ENCODE peak calls at places on chromosomes 11 and 22, in ten cellular contexts. D is tibial nerve, Y is AG04450, O is endothelial cell, Q is pancreas, U is PC-3, Z is heart left ventricle, X is colonic mucosa, M is thyroid gland, F is stomach. P is an unnamed sample.

GRCh38 chr11:7582338-7582985 is 68.7 kb downstream of the PPFIBP2 start:
- DNase-seq in D (no peak), Y (no peak), O (no peak), Q (no peak), U (no peak), Z (no peak), X (no peak), M (peak), F (no peak), P (no peak)

GRCh38 chr11:2812371-2812991 is 73.1 kb downstream of the CDKN1C start:
- DNase-seq in D (no peak), Y (no peak), O (no peak), Q (no peak), U (no peak), Z (peak), X (no peak), M (no peak), F (no peak), P (no peak)

GRCh38 chr11:48055292-48056132 is 75.2 kb downstream of the PTPRJ start:
- DNase-seq in D (no peak), Y (no peak), O (no peak), Q (no peak), U (peak), Z (no peak), X (peak), M (peak), F (peak), P (peak)

GRCh38 chr11:119373917-119374631 is 7.4 kb downstream of the USP2 start:
- DNase-seq in D (peak), Y (peak), O (peak), Q (peak), U (peak), Z (peak), X (peak), M (peak), F (peak), P (peak)

GRCh38 chr11:113023228-113023627 is 62.0 kb downstream of the NCAM1 start:
- DNase-seq in D (no peak), Y (no peak), O (no peak), Q (no peak), U (no peak), Z (no peak), X (no peak), M (no peak), F (no peak), P (peak)

GRCh38 chr11:10263929-10264328 is 30.1 kb downstream of the SBF2 start:
- DNase-seq in D (no peak), Y (peak), O (no peak), Q (no peak), U (peak), Z (no peak), X (no peak), M (no peak), F (no peak), P (peak)

GRCh38 chr11:9254416-9254815 is 10.7 kb downstream of the DENND5A start:
- DNase-seq in D (no peak), Y (no peak), O (no peak), Q (no peak), U (no peak), Z (no peak), X (no peak), M (no peak), F (no peak), P (no peak)

GRCh38 chr11:60363542-60364525 is 14.5 kb upstream of the MS4A7 start:
- DNase-seq in D (peak), Y (no peak), O (peak), Q (peak), U (peak), Z (peak), X (peak), M (peak), F (peak), P (peak)

GRCh38 chr22:25360411-25360810 is 141.0 kb downstream of the CRYBB2 start:
- DNase-seq in D (no peak), Y (no peak), O (no peak), Q (no peak), U (no peak), Z (no peak), X (no peak), M (no peak), F (no peak), P (no peak)

GRCh38 chr22:42307806-42308563 is 37.5 kb upstream of the TCF20 start:
- DNase-seq in D (no peak), Y (no peak), O (no peak), Q (no peak), U (no peak), Z (no peak), X (no peak), M (no peak), F (no peak), P (no peak)

GRCh38 chr22:36580846-36581245 is 51.9 kb upstream of the EIF3D start:
- DNase-seq in D (no peak), Y (no peak), O (no peak), Q (no peak), U (no peak), Z (no peak), X (no peak), M (no peak), F (no peak), P (no peak)

GRCh38 chr22:23315341-23315917 is 135.1 kb downstream of the BCR start:
- DNase-seq in D (peak), Y (no peak), O (peak), Q (peak), U (peak), Z (peak), X (peak), M (peak), F (peak), P (peak)

GRCh38 chr11:65096926-65097325 is 912 bp downstream of the VPS51 start:
- DNase-seq in D (no peak), Y (no peak), O (no peak), Q (no peak), U (no peak), Z (no peak), X (no peak), M (no peak), F (no peak), P (no peak)

GRCh38 chr11:65100674-65101350 is 4.8 kb downstream of the VPS51 start:
- DNase-seq in D (no peak), Y (no peak), O (no peak), Q (no peak), U (no peak), Z (no peak), X (no peak), M (no peak), F (no peak), P (no peak)

GRCh38 chr11:65095427-65095826 is 587 bp upstream of the VPS51 start:
- DNase-seq in D (no peak), Y (no peak), O (no peak), Q (no peak), U (no peak), Z (no peak), X (no peak), M (no peak), F (no peak), P (no peak)

GRCh38 chr11:65090628-65091027 is 5.4 kb upstream of the VPS51 start:
- DNase-seq in D (no peak), Y (no peak), O (no peak), Q (no peak), U (no peak), Z (no peak), X (no peak), M (no peak), F (no peak), P (no peak)

DNA sequence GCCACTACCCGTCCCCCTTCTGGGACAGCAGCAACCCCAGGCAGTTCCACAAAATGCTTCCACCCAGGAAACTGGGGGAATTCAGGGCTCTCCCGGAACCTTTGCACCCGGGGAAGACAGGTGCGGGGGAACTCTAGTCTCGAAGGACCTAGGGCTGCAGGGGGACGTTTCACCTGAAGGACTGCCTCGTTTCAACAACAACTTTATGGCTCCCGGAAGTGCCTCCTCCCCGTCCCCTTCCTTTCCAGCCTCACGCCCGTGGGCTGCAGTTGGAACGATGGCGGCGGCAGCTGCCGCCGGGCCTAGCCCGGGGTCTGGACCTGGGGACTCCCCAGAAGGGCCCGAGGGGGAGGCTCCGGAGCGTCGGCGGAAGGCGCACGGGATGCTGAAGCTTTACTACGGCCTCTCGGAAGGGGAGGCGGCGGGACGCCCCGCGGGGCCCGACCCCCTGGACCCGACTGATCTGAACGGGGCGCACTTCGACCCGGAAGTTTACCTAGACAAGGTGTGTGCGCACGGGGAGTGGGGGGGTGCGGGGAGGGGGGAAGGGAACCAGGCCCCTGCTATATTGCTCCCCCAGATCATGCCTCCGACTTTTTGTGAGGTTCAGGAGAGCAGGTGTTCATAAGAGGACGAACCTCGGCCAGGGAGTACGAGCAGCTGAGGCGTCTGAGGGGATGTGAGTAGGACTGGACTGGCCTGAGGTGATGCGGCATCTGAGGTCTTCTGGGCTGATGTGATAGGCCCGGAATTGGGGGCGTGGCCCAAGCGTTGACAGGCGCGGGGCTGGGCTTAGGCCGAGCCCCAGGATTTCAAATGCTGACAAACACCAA is at the start of gene VPS51:
- DNase-seq in D (peak), Y (peak), O (peak), Q (peak), U (peak), Z (peak), X (peak), M (peak), F (peak), P (peak)
- TF ChIP-seq CTCF in D (no peak), Y (no peak), O (no peak), Q (no peak), U (no peak), Z (no peak), X (no peak), M (peak), F (no peak), P (no peak)

GRCh38 chr22:19703869-19704268 is 10.4 kb upstream of the SEPTIN5 start:
- DNase-seq in D (no peak), Y (no peak), O (no peak), Q (no peak), U (no peak), Z (peak), X (no peak), M (no peak), F (no peak), P (no peak)

GRCh38 chr22:19707347-19708322 is 6.7 kb upstream of the SEPTIN5 start:
- DNase-seq in D (no peak), Y (no peak), O (no peak), Q (no peak), U (no peak), Z (peak), X (no peak), M (peak), F (no peak), P (no peak)

GRCh38 chr22:19706661-19707151 is 7.6 kb upstream of the SEPTIN5 start:
- DNase-seq in D (no peak), Y (no peak), O (no peak), Q (no peak), U (no peak), Z (peak), X (no peak), M (no peak), F (no peak), P (no peak)

GRCh38 chr22:19704355-19705015 is 9.8 kb upstream of the SEPTIN5 start:
- DNase-seq in D (no peak), Y (no peak), O (no peak), Q (no peak), U (no peak), Z (peak), X (no peak), M (no peak), F (no peak), P (no peak)

GRCh38 chr22:19705181-19705934 is 8.9 kb upstream of the SEPTIN5 start:
- DNase-seq in D (no peak), Y (no peak), O (no peak), Q (no peak), U (no peak), Z (peak), X (no peak), M (no peak), F (no peak), P (no peak)
- TF ChIP-seq CTCF in D (no peak), Y (no peak), O (no peak), Q (no peak), U (peak), Z (no peak), X (no peak), M (no peak), F (no peak), P (no peak)

GRCh38 chr11:13207665-13208594 is 69.7 kb upstream of the BMAL1 start:
- DNase-seq in D (peak), Y (peak), O (no peak), Q (no peak), U (peak), Z (no peak), X (peak), M (peak), F (no peak), P (peak)

GRCh38 chr11:13206086-13206640 is 71.4 kb upstream of the BMAL1 start:
- DNase-seq in D (no peak), Y (no peak), O (no peak), Q (no peak), U (no peak), Z (no peak), X (no peak), M (no peak), F (no peak), P (no peak)

GRCh38 chr11:13205446-13205845 is 72.1 kb upstream of the BMAL1 start:
- DNase-seq in D (no peak), Y (no peak), O (no peak), Q (no peak), U (no peak), Z (no peak), X (no peak), M (no peak), F (no peak), P (no peak)

GRCh38 chr11:13208921-13209320 is 68.7 kb upstream of the BMAL1 start:
- DNase-seq in D (no peak), Y (no peak), O (no peak), Q (no peak), U (no peak), Z (no peak), X (no peak), M (no peak), F (no peak), P (peak)

GRCh38 chr11:13207270-13207664 is 70.3 kb upstream of the BMAL1 start:
- DNase-seq in D (no peak), Y (no peak), O (no peak), Q (no peak), U (no peak), Z (no peak), X (no peak), M (no peak), F (no peak), P (no peak)
- TF ChIP-seq CTCF in D (peak), Y (peak), O (no peak), Q (no peak), U (no peak), Z (no peak), X (no peak), M (no peak), F (no peak), P (no peak)

GRCh38 chr11:65118097-65118837 is 766 bp upstream of the ZNHIT2 start:
- DNase-seq in D (no peak), Y (no peak), O (no peak), Q (no peak), U (no peak), Z (no peak), X (no peak), M (no peak), F (no peak), P (no peak)
- TF ChIP-seq CTCF in D (no peak), Y (no peak), O (peak), Q (no peak), U (no peak), Z (no peak), X (peak), M (no peak), F (no peak), P (no peak)